ENCODE peak calls at places on chromosome 15, in five cellular contexts. One of them, this sample, is unnamed.

GRCh38 chr15:80420658-80421057 is 16.5 kb downstream of the ARNT2 start:
- DNase-seq in sigmoid colon: no peak
- DNase-seq in dorsolateral prefrontal cortex: no peak
- DNase-seq in cardiac fibroblast: no peak
- DNase-seq in WTC11: no peak
- DNase-seq in this sample: no peak

GRCh38 chr15:48250640-48251076 is 44.6 kb downstream of the SLC12A1 start:
- DNase-seq in dorsolateral prefrontal cortex: no peak
- DNase-seq in cardiac fibroblast: peak; percentile 88
- DNase-seq in WTC11: peak; percentile 28
- DNase-seq in sigmoid colon: no peak
- DNase-seq in this sample: peak; percentile 50

GRCh38 chr15:91208366-91208765 is 108.3 kb downstream of the SV2B start:
- DNase-seq in cardiac fibroblast: no peak
- DNase-seq in WTC11: no peak
- DNase-seq in sigmoid colon: no peak
- DNase-seq in dorsolateral prefrontal cortex: peak; percentile 60
- DNase-seq in this sample: no peak

GRCh38 chr15:99580061-99580460 is 14.3 kb downstream of the MEF2A start:
- DNase-seq in cardiac fibroblast: no peak
- DNase-seq in dorsolateral prefrontal cortex: no peak
- DNase-seq in WTC11: no peak
- DNase-seq in sigmoid colon: no peak
- DNase-seq in this sample: no peak

GRCh38 chr15:85362436-85363048 is 17.9 kb upstream of the AKAP13 start:
- DNase-seq in dorsolateral prefrontal cortex: no peak
- DNase-seq in WTC11: no peak
- DNase-seq in sigmoid colon: no peak
- DNase-seq in cardiac fibroblast: no peak
- DNase-seq in this sample: no peak

GRCh38 chr15:41977757-41978369 is 5.5 kb upstream of the EHD4 start:
- DNase-seq in WTC11: no peak
- DNase-seq in cardiac fibroblast: no peak
- DNase-seq in dorsolateral prefrontal cortex: no peak
- DNase-seq in sigmoid colon: no peak
- DNase-seq in this sample: no peak

GRCh38 chr15:28914046-28914445 is 28.3 kb downstream of the APBA2 start:
- DNase-seq in WTC11: no peak
- DNase-seq in sigmoid colon: no peak
- DNase-seq in dorsolateral prefrontal cortex: no peak
- DNase-seq in cardiac fibroblast: no peak
- DNase-seq in this sample: no peak

GRCh38 chr15:58247803-58248503 is 109.8 kb downstream of the AQP9 start:
- DNase-seq in dorsolateral prefrontal cortex: peak; percentile 57
- DNase-seq in WTC11: no peak
- DNase-seq in sigmoid colon: no peak
- DNase-seq in cardiac fibroblast: no peak
- DNase-seq in this sample: no peak

GRCh38 chr15:43390723-43391122 is 19.8 kb downstream of the TUBGCP4 start:
- DNase-seq in WTC11: no peak
- DNase-seq in cardiac fibroblast: peak; percentile 13
- DNase-seq in dorsolateral prefrontal cortex: peak; percentile 57
- DNase-seq in sigmoid colon: no peak
- DNase-seq in this sample: no peak

GRCh38 chr15:57463360-57463759 is 87.1 kb downstream of the CGNL1 start:
- DNase-seq in WTC11: no peak
- DNase-seq in dorsolateral prefrontal cortex: no peak
- DNase-seq in cardiac fibroblast: no peak
- DNase-seq in sigmoid colon: no peak
- DNase-seq in this sample: no peak

GRCh38 chr15:96500491-96500890 is 170.0 kb downstream of the NR2F2 start:
- DNase-seq in dorsolateral prefrontal cortex: no peak
- DNase-seq in WTC11: no peak
- DNase-seq in cardiac fibroblast: no peak
- DNase-seq in sigmoid colon: no peak
- DNase-seq in this sample: no peak

GRCh38 chr15:72318408-72318942 is 1.5 kb downstream of the CELF6 start:
- DNase-seq in dorsolateral prefrontal cortex: no peak
- DNase-seq in WTC11: no peak
- DNase-seq in sigmoid colon: peak; percentile 19
- DNase-seq in cardiac fibroblast: no peak
- DNase-seq in this sample: no peak

GRCh38 chr15:99029358-99029871 is 21.8 kb upstream of the PGPEP1L start:
- DNase-seq in sigmoid colon: no peak
- DNase-seq in dorsolateral prefrontal cortex: no peak
- DNase-seq in cardiac fibroblast: no peak
- DNase-seq in WTC11: no peak
- DNase-seq in this sample: no peak

GRCh38 chr15:70198441-70199123 is 100.9 kb upstream of the TLE3 start:
- DNase-seq in dorsolateral prefrontal cortex: no peak
- DNase-seq in WTC11: no peak
- DNase-seq in sigmoid colon: no peak
- DNase-seq in cardiac fibroblast: no peak
- DNase-seq in this sample: no peak

GRCh38 chr15:83300826-83301225 is 16.4 kb upstream of the BNC1 start:
- DNase-seq in sigmoid colon: no peak
- DNase-seq in WTC11: no peak
- DNase-seq in cardiac fibroblast: peak; percentile 48
- DNase-seq in dorsolateral prefrontal cortex: no peak
- DNase-seq in this sample: no peak

GRCh38 chr15:57440799-57441198 is 64.5 kb downstream of the CGNL1 start:
- DNase-seq in cardiac fibroblast: peak; percentile 85
- DNase-seq in dorsolateral prefrontal cortex: no peak
- DNase-seq in WTC11: no peak
- DNase-seq in sigmoid colon: no peak
- DNase-seq in this sample: no peak

GRCh38 chr15:89333959-89334509 is 590 bp downstream of the POLG start:
- DNase-seq in cardiac fibroblast: no peak
- DNase-seq in dorsolateral prefrontal cortex: no peak
- DNase-seq in sigmoid colon: peak; percentile 66
- DNase-seq in WTC11: no peak
- DNase-seq in this sample: no peak

GRCh38 chr15:101008158-101009139 is 89.3 kb downstream of the LRRK1 start:
- DNase-seq in sigmoid colon: peak; percentile 88
- DNase-seq in dorsolateral prefrontal cortex: peak; percentile 82
- DNase-seq in cardiac fibroblast: peak; percentile 84
- DNase-seq in WTC11: peak; percentile 95
- DNase-seq in this sample: peak; percentile 97

GRCh38 chr15:58308742-58309355 is 122.9 kb upstream of the LIPC start:
- DNase-seq in sigmoid colon: no peak
- DNase-seq in dorsolateral prefrontal cortex: no peak
- DNase-seq in WTC11: no peak
- DNase-seq in cardiac fibroblast: no peak
- DNase-seq in this sample: no peak

GRCh38 chr15:61871926-61872522 is 188.2 kb downstream of the VPS13C start:
- DNase-seq in sigmoid colon: no peak
- DNase-seq in dorsolateral prefrontal cortex: no peak
- DNase-seq in cardiac fibroblast: peak; percentile 45
- DNase-seq in WTC11: no peak
- DNase-seq in this sample: no peak

GRCh38 chr15:42042602-42043400 is 22.0 kb upstream of the PLA2G4E start:
- DNase-seq in sigmoid colon: no peak
- DNase-seq in WTC11: no peak
- DNase-seq in dorsolateral prefrontal cortex: no peak
- DNase-seq in cardiac fibroblast: no peak
- DNase-seq in this sample: no peak

GRCh38 chr15:81265944-81266775 is 57.8 kb downstream of the STARD5 start:
- DNase-seq in dorsolateral prefrontal cortex: peak; percentile 83
- DNase-seq in sigmoid colon: peak; percentile 90
- DNase-seq in cardiac fibroblast: peak; percentile 84
- DNase-seq in WTC11: peak; percentile 90
- DNase-seq in this sample: peak; percentile 89

GRCh38 chr15:68208641-68209240 is 3.6 kb upstream of the CALML4 start:
- DNase-seq in cardiac fibroblast: no peak
- DNase-seq in dorsolateral prefrontal cortex: no peak
- DNase-seq in sigmoid colon: peak; percentile 41
- DNase-seq in WTC11: no peak
- DNase-seq in this sample: no peak

GRCh38 chr15:51403072-51403878 is 61.8 kb downstream of the GLDN start:
- DNase-seq in cardiac fibroblast: peak; percentile 69
- DNase-seq in WTC11: no peak
- DNase-seq in sigmoid colon: no peak
- DNase-seq in dorsolateral prefrontal cortex: no peak
- DNase-seq in this sample: peak; percentile 37

GRCh38 chr15:81195339-81195864 is 1.3 kb upstream of the IL16 start:
- DNase-seq in dorsolateral prefrontal cortex: no peak
- DNase-seq in cardiac fibroblast: no peak
- DNase-seq in WTC11: no peak
- DNase-seq in sigmoid colon: no peak
- DNase-seq in this sample: no peak

GRCh38 chr15:34582461-34583357 is 742 bp downstream of the GOLGA8B start:
- DNase-seq in dorsolateral prefrontal cortex: no peak
- DNase-seq in WTC11: peak; percentile 35
- DNase-seq in sigmoid colon: no peak
- DNase-seq in cardiac fibroblast: peak; percentile 39
- DNase-seq in this sample: peak; percentile 23
- TF ChIP-seq CTCF in dorsolateral prefrontal cortex: no peak
- TF ChIP-seq CTCF in WTC11: no peak
- TF ChIP-seq CTCF in sigmoid colon: no peak
- TF ChIP-seq CTCF in cardiac fibroblast: no peak
- TF ChIP-seq CTCF in this sample: no peak

GRCh38 chr15:39625856-39626255 is 45.0 kb downstream of the THBS1 start:
- DNase-seq in sigmoid colon: no peak
- DNase-seq in WTC11: no peak
- DNase-seq in cardiac fibroblast: no peak
- DNase-seq in dorsolateral prefrontal cortex: no peak
- DNase-seq in this sample: no peak

GRCh38 chr15:39625451-39625850 is 44.6 kb downstream of the THBS1 start:
- DNase-seq in cardiac fibroblast: no peak
- DNase-seq in sigmoid colon: no peak
- DNase-seq in dorsolateral prefrontal cortex: no peak
- DNase-seq in WTC11: no peak
- DNase-seq in this sample: no peak

GRCh38 chr15:39622660-39623549 is 42.0 kb downstream of the THBS1 start:
- DNase-seq in WTC11: no peak
- DNase-seq in cardiac fibroblast: no peak
- DNase-seq in dorsolateral prefrontal cortex: no peak
- DNase-seq in sigmoid colon: no peak
- DNase-seq in this sample: no peak

GRCh38 chr15:39623550-39623931 is 42.7 kb downstream of the THBS1 start:
- DNase-seq in dorsolateral prefrontal cortex: no peak
- DNase-seq in WTC11: no peak
- DNase-seq in cardiac fibroblast: no peak
- DNase-seq in sigmoid colon: no peak
- DNase-seq in this sample: no peak

GRCh38 chr15:39624806-39625205 is 43.9 kb downstream of the THBS1 start:
- DNase-seq in WTC11: no peak
- DNase-seq in dorsolateral prefrontal cortex: no peak
- DNase-seq in sigmoid colon: peak; percentile 83
- DNase-seq in cardiac fibroblast: peak; percentile 94
- DNase-seq in this sample: peak; percentile 16
- TF ChIP-seq CTCF in WTC11: no peak
- TF ChIP-seq CTCF in dorsolateral prefrontal cortex: no peak
- TF ChIP-seq CTCF in sigmoid colon: peak; percentile 10
- TF ChIP-seq CTCF in cardiac fibroblast: no peak
- TF ChIP-seq CTCF in this sample: no peak

DNA sequence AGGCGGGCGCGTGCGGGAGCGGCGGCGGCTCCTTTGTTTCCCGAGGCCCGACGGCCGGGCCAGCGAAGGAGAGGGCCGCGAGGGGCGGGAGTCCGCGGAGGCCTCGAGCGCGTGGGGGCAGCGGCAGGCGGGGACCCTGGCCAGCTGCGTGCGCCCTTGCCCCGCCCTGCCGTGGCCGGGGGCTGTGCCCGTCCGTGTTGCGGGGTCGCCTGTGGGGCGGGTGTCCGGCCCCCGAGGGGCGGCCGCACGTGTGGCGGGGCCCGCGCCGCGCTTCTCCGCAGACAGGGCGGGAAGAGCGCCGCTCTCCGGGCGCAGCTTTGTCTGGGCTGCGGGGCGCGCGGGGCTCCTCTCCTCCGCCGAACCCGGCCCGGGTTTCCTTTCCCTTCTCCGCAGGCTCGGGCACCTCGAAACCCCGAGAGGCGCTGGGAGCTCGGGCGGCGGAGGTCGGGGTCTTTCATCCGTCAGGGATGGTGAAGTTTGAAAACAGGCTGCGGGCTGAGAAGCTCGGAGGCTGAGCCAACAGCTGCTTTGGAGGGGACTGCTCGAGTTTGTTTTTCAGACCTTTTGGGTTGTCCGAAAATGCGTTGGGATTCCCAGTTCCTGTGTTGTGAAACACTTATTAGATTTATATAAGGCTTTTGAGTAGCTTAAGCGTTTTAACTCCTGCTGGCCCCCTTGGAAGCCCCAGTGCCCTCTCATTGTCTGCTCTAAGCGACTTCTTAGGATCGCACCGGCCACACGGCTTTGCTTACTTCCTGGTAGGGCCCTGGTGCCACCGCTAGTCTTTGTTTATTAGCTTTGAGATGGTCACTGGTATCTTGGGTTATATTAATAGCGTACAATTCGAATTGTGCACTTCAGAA is 817 bp downstream of the USP3 start:
- DNase-seq in cardiac fibroblast: peak; percentile 57
- DNase-seq in sigmoid colon: peak; percentile 82
- DNase-seq in dorsolateral prefrontal cortex: peak; percentile 50
- DNase-seq in WTC11: peak; percentile 59
- DNase-seq in this sample: peak; percentile 69
- TF ChIP-seq CTCF in cardiac fibroblast: peak; percentile 27
- TF ChIP-seq CTCF in sigmoid colon: peak; percentile 50
- TF ChIP-seq CTCF in dorsolateral prefrontal cortex: no peak
- TF ChIP-seq CTCF in WTC11: no peak
- TF ChIP-seq CTCF in this sample: no peak

DNA sequence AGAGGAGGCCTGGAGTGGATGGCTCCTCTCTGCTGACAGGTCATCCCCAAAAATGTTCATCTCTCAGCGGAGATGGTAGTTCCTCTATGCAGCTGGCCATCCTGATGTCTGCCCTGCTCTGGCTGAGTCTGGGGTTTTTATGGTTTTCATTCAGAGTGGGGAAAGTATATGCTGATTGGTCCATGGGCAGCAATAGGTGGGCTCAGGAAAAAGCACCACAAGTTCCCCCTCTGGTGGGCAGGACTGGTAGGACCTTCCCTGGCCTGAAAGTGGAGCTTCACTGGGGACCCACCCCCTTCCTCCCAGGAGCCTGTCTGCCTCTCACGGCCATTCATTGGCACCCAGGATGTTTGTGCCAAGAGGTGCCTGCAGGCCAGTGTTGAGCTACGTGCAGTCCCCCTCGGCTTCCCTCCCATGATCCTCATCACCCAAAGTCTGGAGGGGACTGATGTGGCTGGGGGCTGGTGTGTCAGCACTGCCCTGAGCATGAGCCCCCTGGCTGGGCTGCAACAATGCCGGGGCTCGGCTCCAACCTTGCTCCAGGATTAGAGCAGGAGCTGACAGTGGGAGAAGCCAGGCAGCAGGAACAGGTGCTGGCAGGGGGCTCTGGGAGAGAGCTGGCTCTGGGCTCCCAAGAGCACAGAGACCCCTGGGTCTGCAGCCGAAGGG is 13.1 kb upstream of the BLOC1S6 start:
- DNase-seq in WTC11: peak; percentile 92
- DNase-seq in cardiac fibroblast: peak; percentile 8
- DNase-seq in sigmoid colon: no peak
- DNase-seq in dorsolateral prefrontal cortex: no peak
- DNase-seq in this sample: peak; percentile 48
- TF ChIP-seq CTCF in WTC11: peak; percentile 55
- TF ChIP-seq CTCF in cardiac fibroblast: peak; percentile 55
- TF ChIP-seq CTCF in sigmoid colon: no peak
- TF ChIP-seq CTCF in dorsolateral prefrontal cortex: no peak
- TF ChIP-seq CTCF in this sample: no peak

This sample was measured in Calu3.